ENCODE peak calls at places on chromosomes 2 and 18, in nine cellular contexts. N is activated effector memory CD4-positive, alpha-beta T cell treated with Interleukin-2 at 50 U/mL for 16 hours; T is chondrocyte; S is glutamatergic neuron; J is fibroblast of mammary gland; A is bronchial epithelial cell; M is RKO; Y is stimulated activated CD4-positive, alpha-beta T cell treated with anti-CD3 and anti-CD28 coated beads, TNF-alpha, amount 100 ng/mL, for 48 hours; R is posterior cingulate gyrus. D is an unnamed sample.

GRCh38 chr2:11533278-11534077 is at the start of gene GREB1:
- DNase-seq in N (no peak), Y (no peak), S (no peak), T (no peak), J (peak), A (peak), M (no peak), R (no peak), D (no peak)

GRCh38 chr2:131801210-131801744 is 273.6 kb downstream of the CCDC74A start:
- DNase-seq in Y (no peak), R (no peak), M (no peak), A (no peak), S (no peak), N (no peak), J (no peak), T (no peak), D (no peak)

GRCh38 chr18:45876131-45876530 is 50.7 kb downstream of the SIGLEC15 start:
- DNase-seq in S (no peak), N (no peak), J (no peak), M (no peak), A (no peak), T (no peak), Y (no peak), R (no peak), D (no peak)

GRCh38 chr2:119753041-119753929 is 6.4 kb upstream of the PTPN4 start:
- DNase-seq in R (no peak), Y (no peak), N (no peak), T (no peak), J (peak), M (peak), A (peak), S (no peak), D (no peak)

GRCh38 chr18:35672897-35673296 is 91.4 kb downstream of the GALNT1 start:
- DNase-seq in M (peak), Y (no peak), S (no peak), J (peak), N (no peak), A (peak), R (no peak), T (no peak), D (no peak)

GRCh38 chr2:21860913-21861312 is 737.1 kb downstream of the TDRD15 start:
- DNase-seq in N (no peak), J (no peak), Y (no peak), R (no peak), A (no peak), T (no peak), S (no peak), M (no peak), D (no peak)

GRCh38 chr2:64210816-64211215 is 66.6 kb upstream of the PELI1 start:
- DNase-seq in Y (no peak), M (no peak), R (no peak), J (no peak), S (no peak), A (peak), N (no peak), T (no peak), D (no peak)

GRCh38 chr2:128602038-128602698 is 283.5 kb upstream of the HS6ST1 start:
- DNase-seq in Y (no peak), S (no peak), T (peak), N (no peak), A (no peak), R (peak), M (no peak), J (no peak), D (peak)

GRCh38 chr2:33583194-33583938 is 15.7 kb downstream of the FAM98A start:
- DNase-seq in N (no peak), A (peak), T (no peak), M (peak), J (peak), S (no peak), R (peak), Y (no peak), D (no peak)

GRCh38 chr2:218679119-218679518 is 7.2 kb downstream of the STK36 start:
- DNase-seq in T (no peak), Y (no peak), N (no peak), M (peak), J (peak), R (no peak), S (no peak), A (peak), D (no peak)

GRCh38 chr2:66490588-66491001 is 55.7 kb downstream of the MEIS1 start:
- DNase-seq in J (peak), Y (no peak), A (peak), T (no peak), S (no peak), N (no peak), M (no peak), R (no peak), D (no peak)

D was measured in H9.